ENCODE peak calls at places on chromosome 17, in five cellular contexts. I, M, L, A and N are unnamed samples. For H3K4me1 and H3K36me3, the result is how much of the 10 kb centered on the place peaks cover.

GRCh38 chr17:82775033-82775823 is 23.4 kb downstream of the TBCD start:
- DNase-seq in I (peak), M (peak), L (no peak), A (no peak), N (no peak)

GRCh38 chr17:81025756-81026155 is 9.2 kb upstream of the BAIAP2 start:
- DNase-seq in I (no peak), M (no peak), L (no peak), A (no peak), N (no peak)

GRCh38 chr17:14086189-14086588 is 16.9 kb downstream of the COX10 start:
- DNase-seq in I (no peak), M (no peak), L (no peak), A (no peak), N (no peak)

GRCh38 chr17:60926466-60927183 is 249.0 kb downstream of the BCAS3 start:
- DNase-seq in I (no peak), M (no peak), L (no peak), A (no peak), N (no peak)

GRCh38 chr17:83179811-83180210 is 100.4 kb downstream of the METRNL start:
- DNase-seq in I (no peak), M (no peak), L (no peak), A (no peak), N (no peak)

GRCh38 chr17:14499976-14500375 is 199.1 kb downstream of the HS3ST3B1 start:
- DNase-seq in I (no peak), M (no peak), L (no peak), A (no peak), N (no peak)

GRCh38 chr17:3695129-3695722 is 729 bp downstream of the P2RX5 start:
- DNase-seq in I (no peak), M (peak), L (no peak), A (no peak), N (no peak)

GRCh38 chr17:82835766-82836512 is 3.9 kb downstream of the ZNF750 start:
- DNase-seq in I (no peak), M (no peak), L (no peak), A (no peak), N (no peak)

GRCh38 chr17:13385481-13385907 is 216.2 kb downstream of the HS3ST3A1 start:
- DNase-seq in I (no peak), M (no peak), L (no peak), A (no peak), N (no peak)

GRCh38 chr17:30796016-30796415 is 28.5 kb downstream of the CRLF3 start:
- DNase-seq in I (no peak), M (no peak), L (no peak), A (no peak), N (peak)

GRCh38 chr17:73142763-73143395 is 21.9 kb upstream of the SSTR2 start:
- DNase-seq in I (no peak), M (no peak), L (no peak), A (no peak), N (peak)
- H3K4me1 ChIP-seq in I (under half), M (under half), L (under half), A (under half), N (under half)

GRCh38 chr17:8467527-8467926 is 31.8 kb downstream of the NDEL1 start:
- DNase-seq in I (no peak), M (no peak), L (no peak), A (no peak), N (no peak)
- H3K36me3 ChIP-seq in I (half or more), M (under half), L (half or more), A (under half), N (half or more)

GRCh38 chr17:40306395-40306794 is 2.6 kb upstream of the RARA start:
- DNase-seq in I (no peak), M (no peak), L (no peak), A (no peak), N (no peak)
- H3K4me1 ChIP-seq in I (half or more), M (half or more), L (half or more), A (under half), N (under half)

DNA sequence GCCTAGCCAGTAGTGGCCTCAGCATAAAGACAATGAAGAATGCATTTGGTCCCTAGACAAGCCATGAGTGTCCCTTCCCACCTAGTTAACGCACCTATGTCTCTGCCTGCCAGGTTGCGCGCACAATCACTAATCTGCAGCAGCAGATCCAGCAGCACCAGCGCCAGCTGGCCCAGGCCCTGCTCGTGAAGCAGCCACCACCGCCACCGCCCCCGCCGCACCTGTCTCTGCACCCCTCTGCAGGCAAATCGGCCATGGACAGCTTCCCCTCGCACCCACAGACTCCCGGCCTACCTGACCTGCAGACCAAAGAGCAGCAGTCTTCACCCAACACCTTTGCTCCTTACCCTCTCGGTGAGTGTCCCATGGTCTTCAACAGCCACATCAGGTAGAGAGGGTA is 41.8 kb downstream of the TMC6 start:
- DNase-seq in I (no peak), M (no peak), L (no peak), A (no peak), N (no peak)
- H3K36me3 ChIP-seq in I (half or more), M (under half), L (half or more), A (under half), N (half or more)

DNA sequence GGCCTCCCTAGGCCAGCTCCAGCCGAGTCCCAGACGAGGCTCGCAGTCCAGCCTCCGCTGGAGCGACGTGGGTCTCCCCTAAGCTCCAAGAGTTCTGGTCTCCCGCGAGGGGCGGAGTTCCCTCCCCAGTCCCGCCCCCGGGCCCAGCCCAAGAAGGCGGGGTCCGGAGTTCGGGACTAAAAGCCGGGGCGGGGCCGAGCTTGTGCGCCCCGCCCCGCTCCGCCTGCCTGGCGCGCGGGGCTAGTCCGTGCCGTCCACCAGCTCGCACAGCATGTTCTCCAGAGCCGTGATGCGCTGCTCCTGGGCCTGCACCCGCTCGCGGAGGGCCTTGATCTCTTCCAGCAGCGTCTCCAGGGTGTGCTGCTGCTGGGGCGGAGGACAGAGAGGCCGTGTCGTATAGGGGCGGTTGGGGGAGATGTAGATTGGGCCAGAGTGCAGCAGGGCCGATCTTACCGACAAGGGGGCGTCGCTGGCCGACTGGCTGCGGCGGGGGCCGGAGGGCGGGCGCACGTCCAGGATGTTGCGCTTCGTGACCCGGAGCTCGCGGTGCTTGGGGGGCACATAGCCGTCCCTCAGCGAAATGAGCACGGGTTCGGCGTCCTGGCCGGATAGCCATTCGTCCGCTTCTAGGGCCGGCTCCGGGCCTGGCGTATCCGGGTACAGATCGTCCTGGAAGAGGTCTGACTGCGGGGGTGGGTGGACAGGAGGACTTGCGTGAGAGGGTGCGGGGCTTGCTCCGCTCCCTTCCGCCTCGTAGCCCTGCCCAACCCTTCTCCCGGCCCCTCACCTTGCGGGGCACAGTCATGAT is 7.0 kb downstream of the CORO6 start:
- DNase-seq in I (peak), M (peak), L (peak), A (no peak), N (peak)
- H3K4me1 ChIP-seq in I (under half), M (half or more), L (half or more), A (under half), N (half or more)

GRCh38 chr17:42106009-42106408 is 6.5 kb downstream of the DHX58 start:
- DNase-seq in I (no peak), M (no peak), L (no peak), A (no peak), N (no peak)
- H3K36me3 ChIP-seq in I (under half), M (under half), L (under half), A (under half), N (under half)

GRCh38 chr17:59367657-59368045 is 36.2 kb downstream of the YPEL2 start:
- DNase-seq in I (no peak), M (no peak), L (no peak), A (no peak), N (no peak)
- H3K4me1 ChIP-seq in I (half or more), M (half or more), L (half or more), A (under half), N (half or more)

DNA sequence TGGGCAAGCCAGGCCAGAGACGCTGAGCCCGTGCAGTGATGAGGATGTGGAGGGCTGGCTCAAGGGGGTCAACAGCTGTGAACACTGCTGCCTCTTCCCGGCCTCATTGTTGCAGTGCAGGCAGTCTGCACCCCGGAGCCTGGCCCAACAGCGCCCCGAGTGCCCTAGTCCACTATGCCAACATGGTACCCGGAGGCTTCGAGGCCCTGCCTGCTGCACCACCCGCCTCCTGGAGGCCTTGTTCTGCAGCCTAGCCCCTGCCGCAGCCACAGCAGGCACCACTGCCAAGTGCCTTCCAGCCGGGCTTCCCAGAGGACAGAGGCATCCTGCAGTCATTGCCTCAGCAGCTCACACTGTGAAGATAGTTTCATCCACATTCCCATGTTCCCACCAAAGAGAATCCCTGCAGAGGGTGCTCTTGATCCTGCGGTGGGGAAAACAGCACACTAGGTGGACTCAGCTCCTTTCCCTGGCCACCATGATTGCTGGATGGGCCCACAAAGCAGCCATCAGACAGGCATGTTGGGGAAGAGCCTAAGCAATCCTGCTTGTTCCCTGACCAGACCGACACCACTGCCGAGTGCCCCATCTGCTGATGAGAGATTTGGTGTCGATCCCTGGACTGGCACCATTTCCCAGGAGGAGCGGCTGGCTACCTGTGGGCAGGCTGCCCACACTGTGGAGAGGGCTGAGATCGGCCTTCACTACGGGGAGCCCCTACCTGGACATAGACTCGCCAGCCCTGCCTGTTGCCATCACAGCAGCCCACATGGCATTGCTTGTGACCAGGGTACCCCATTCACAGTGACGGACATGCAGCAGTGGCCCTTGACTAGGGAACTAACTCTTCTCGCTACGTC is 44.9 kb downstream of the USP22 start:
- DNase-seq in I (no peak), M (no peak), L (no peak), A (no peak), N (no peak)
- H3K36me3 ChIP-seq in I (under half), M (under half), L (under half), A (under half), N (under half)

GRCh38 chr17:35799942-35800341 is 4.5 kb upstream of the MMP28 start:
- DNase-seq in I (no peak), M (peak), L (no peak), A (no peak), N (no peak)

GRCh38 chr17:35795871-35796265 is 427 bp upstream of the MMP28 start:
- DNase-seq in I (no peak), M (no peak), L (no peak), A (no peak), N (no peak)

GRCh38 chr17:35796942-35797341 is 1.5 kb upstream of the MMP28 start:
- DNase-seq in I (no peak), M (no peak), L (no peak), A (no peak), N (no peak)

GRCh38 chr17:35797370-35797769 is 1.9 kb upstream of the MMP28 start:
- DNase-seq in I (no peak), M (no peak), L (no peak), A (no peak), N (no peak)

DNA sequence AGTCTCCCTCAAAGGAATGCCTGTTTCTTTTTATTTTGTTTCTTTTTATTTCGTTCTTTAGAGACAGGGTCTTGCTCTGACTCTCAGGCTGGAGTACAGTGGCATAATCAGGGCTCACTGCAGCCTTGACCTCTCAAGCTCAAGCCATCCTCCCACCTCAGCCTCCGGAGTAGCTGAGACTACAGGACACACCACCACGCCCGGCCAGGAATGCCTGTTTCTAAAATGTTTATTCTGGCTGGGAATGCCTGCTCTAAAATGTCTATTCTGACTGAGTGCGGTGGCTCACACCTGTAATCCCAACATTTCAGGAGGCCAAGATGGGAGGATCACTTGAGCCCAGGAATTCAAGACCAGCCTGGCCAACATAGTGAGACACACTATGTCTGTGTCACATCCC is 2.5 kb upstream of the MMP28 start:
- DNase-seq in I (no peak), M (no peak), L (no peak), A (no peak), N (no peak)
- H3K4me1 ChIP-seq in I (under half), M (half or more), L (under half), A (under half), N (under half)

DNA sequence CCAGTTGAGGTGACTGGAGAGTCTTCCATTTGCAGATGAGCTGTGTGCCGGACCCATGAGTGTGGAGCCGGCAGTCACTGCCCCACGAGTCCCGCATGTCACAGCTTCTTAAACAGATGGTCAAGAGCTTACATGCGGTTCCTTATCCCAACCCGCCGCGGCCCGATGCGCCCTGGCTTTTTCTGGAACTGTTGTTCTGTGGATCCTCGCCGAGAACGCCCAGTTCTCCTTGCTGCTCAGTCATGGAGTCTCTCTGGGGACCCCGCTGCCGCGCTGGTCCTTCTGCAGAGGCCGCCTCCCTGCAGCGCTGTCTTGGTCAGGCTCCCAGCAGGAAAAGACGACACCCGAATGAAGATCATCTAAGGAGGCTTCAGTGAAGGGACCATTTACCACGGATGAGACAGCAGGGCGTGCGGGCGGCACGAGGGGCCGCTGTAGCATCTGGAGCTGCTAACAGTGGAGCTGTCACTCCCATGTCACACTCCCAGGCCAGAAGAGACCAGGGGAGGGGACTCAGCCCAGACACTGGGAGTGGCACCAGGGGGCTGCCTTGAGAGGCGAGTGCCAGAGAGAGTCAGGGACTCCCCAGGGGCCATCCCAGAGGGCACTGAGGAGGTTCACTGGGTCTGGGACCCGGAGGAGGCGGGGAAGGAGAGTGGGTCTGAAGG is 10.8 kb upstream of the LGALS3BP start:
- DNase-seq in I (no peak), M (peak), L (no peak), A (no peak), N (no peak)
- H3K36me3 ChIP-seq in I (under half), M (under half), L (under half), A (under half), N (under half)